ENCODE peak calls at places on chromosome 1, in seven cellular contexts. One of them, this sample, is unnamed.

GRCh38 chr1:67307251-67308060 is at the start of gene IL12RB2:
- DNase-seq in ACHN: no peak
- DNase-seq in endothelial cell: peak
- DNase-seq in H9: peak
- DNase-seq in Panc1: no peak
- DNase-seq in IMR-90: no peak
- DNase-seq in body of pancreas: peak
- DNase-seq in this sample: peak

GRCh38 chr1:222182641-222183040 is 365.3 kb downstream of the HHIPL2 start:
- DNase-seq in ACHN: no peak
- DNase-seq in endothelial cell: no peak
- DNase-seq in H9: no peak
- DNase-seq in Panc1: no peak
- DNase-seq in IMR-90: peak
- DNase-seq in body of pancreas: no peak
- DNase-seq in this sample: no peak

GRCh38 chr1:228366851-228367741 is 39.5 kb downstream of the TRIM11 start:
- DNase-seq in ACHN: no peak
- DNase-seq in endothelial cell: no peak
- DNase-seq in H9: no peak
- DNase-seq in Panc1: no peak
- DNase-seq in IMR-90: no peak
- DNase-seq in body of pancreas: no peak
- DNase-seq in this sample: no peak

GRCh38 chr1:116446686-116447085 is 73.6 kb downstream of the ATP1A1 start:
- DNase-seq in ACHN: no peak
- DNase-seq in endothelial cell: no peak
- DNase-seq in H9: no peak
- DNase-seq in Panc1: no peak
- DNase-seq in IMR-90: no peak
- DNase-seq in body of pancreas: no peak
- DNase-seq in this sample: no peak

GRCh38 chr1:166064951-166065350 is 101.8 kb downstream of the FAM78B start:
- DNase-seq in ACHN: no peak
- DNase-seq in endothelial cell: no peak
- DNase-seq in H9: no peak
- DNase-seq in Panc1: no peak
- DNase-seq in IMR-90: no peak
- DNase-seq in body of pancreas: no peak
- DNase-seq in this sample: no peak

GRCh38 chr1:110554871-110555801 is 36.2 kb upstream of the KCNA10 start:
- DNase-seq in ACHN: no peak
- DNase-seq in endothelial cell: peak
- DNase-seq in H9: peak
- DNase-seq in Panc1: no peak
- DNase-seq in IMR-90: peak
- DNase-seq in body of pancreas: peak
- DNase-seq in this sample: peak

GRCh38 chr1:150415800-150416199 is 51.9 kb downstream of the RPRD2 start:
- DNase-seq in ACHN: no peak
- DNase-seq in endothelial cell: no peak
- DNase-seq in H9: no peak
- DNase-seq in Panc1: no peak
- DNase-seq in IMR-90: no peak
- DNase-seq in body of pancreas: no peak
- DNase-seq in this sample: no peak

GRCh38 chr1:216903389-216903754 is 180.1 kb upstream of the ESRRG start:
- DNase-seq in ACHN: peak
- DNase-seq in endothelial cell: no peak
- DNase-seq in H9: no peak
- DNase-seq in Panc1: no peak
- DNase-seq in IMR-90: peak
- DNase-seq in body of pancreas: no peak
- DNase-seq in this sample: no peak

GRCh38 chr1:85672031-85672430 is 36.2 kb downstream of the ZNHIT6 start:
- DNase-seq in ACHN: no peak
- DNase-seq in endothelial cell: no peak
- DNase-seq in H9: no peak
- DNase-seq in Panc1: no peak
- DNase-seq in IMR-90: no peak
- DNase-seq in body of pancreas: no peak
- DNase-seq in this sample: no peak

GRCh38 chr1:190633488-190633887 is 155.8 kb upstream of the BRINP3 start:
- DNase-seq in ACHN: no peak
- DNase-seq in endothelial cell: no peak
- DNase-seq in H9: no peak
- DNase-seq in Panc1: no peak
- DNase-seq in IMR-90: peak
- DNase-seq in body of pancreas: no peak
- DNase-seq in this sample: no peak